ENCODE peak calls at places on chromosomes 5 and 9, in four cellular contexts. One of them, this sample, is unnamed.

GRCh38 chr9:82031538-82032280 is 43.1 kb downstream of the SPATA31D1 start:
- DNase-seq in SK-N-SH: no peak
- DNase-seq in GM12891: no peak
- DNase-seq in upper lobe of left lung: no peak
- DNase-seq in this sample: no peak

GRCh38 chr9:130927995-130928900 is 10.8 kb downstream of the FIBCD1 start:
- DNase-seq in GM12891: peak
- DNase-seq in upper lobe of left lung: peak
- DNase-seq in SK-N-SH: peak
- DNase-seq in this sample: no peak

GRCh38 chr5:180848878-180849277 is 12.2 kb downstream of the ZFP62 start:
- DNase-seq in SK-N-SH: no peak
- DNase-seq in upper lobe of left lung: no peak
- DNase-seq in GM12891: no peak
- DNase-seq in this sample: no peak

GRCh38 chr5:150155258-150156032 is at the start of gene PDGFRB:
- DNase-seq in SK-N-SH: peak
- DNase-seq in GM12891: peak
- DNase-seq in upper lobe of left lung: peak
- DNase-seq in this sample: peak

GRCh38 chr9:131837316-131837715 is 97.4 kb upstream of the RAPGEF1 start:
- DNase-seq in upper lobe of left lung: no peak
- DNase-seq in SK-N-SH: peak
- DNase-seq in GM12891: no peak
- DNase-seq in this sample: no peak

GRCh38 chr9:93118863-93119702 is 15.0 kb downstream of the NINJ1 start:
- DNase-seq in upper lobe of left lung: no peak
- DNase-seq in SK-N-SH: no peak
- DNase-seq in GM12891: no peak
- DNase-seq in this sample: no peak

GRCh38 chr9:134403292-134403681 is 77.0 kb downstream of the RXRA start:
- DNase-seq in SK-N-SH: no peak
- DNase-seq in upper lobe of left lung: no peak
- DNase-seq in GM12891: no peak
- DNase-seq in this sample: no peak

GRCh38 chr5:74865293-74865798 is 841 bp downstream of the FAM169A start:
- DNase-seq in upper lobe of left lung: no peak
- DNase-seq in SK-N-SH: peak
- DNase-seq in GM12891: no peak
- DNase-seq in this sample: no peak

GRCh38 chr9:93129286-93129685 is 4.8 kb downstream of the NINJ1 start:
- DNase-seq in SK-N-SH: no peak
- DNase-seq in upper lobe of left lung: no peak
- DNase-seq in GM12891: no peak
- DNase-seq in this sample: no peak

GRCh38 chr9:76092572-76092971 is 202.1 kb downstream of the PCSK5 start:
- DNase-seq in upper lobe of left lung: no peak
- DNase-seq in SK-N-SH: no peak
- DNase-seq in GM12891: no peak
- DNase-seq in this sample: no peak
- TF ChIP-seq POLR2AphosphoS5 in upper lobe of left lung: no peak
- TF ChIP-seq POLR2AphosphoS5 in SK-N-SH: no peak
- TF ChIP-seq POLR2AphosphoS5 in GM12891: no peak
- TF ChIP-seq POLR2AphosphoS5 in this sample: no peak

DNA sequence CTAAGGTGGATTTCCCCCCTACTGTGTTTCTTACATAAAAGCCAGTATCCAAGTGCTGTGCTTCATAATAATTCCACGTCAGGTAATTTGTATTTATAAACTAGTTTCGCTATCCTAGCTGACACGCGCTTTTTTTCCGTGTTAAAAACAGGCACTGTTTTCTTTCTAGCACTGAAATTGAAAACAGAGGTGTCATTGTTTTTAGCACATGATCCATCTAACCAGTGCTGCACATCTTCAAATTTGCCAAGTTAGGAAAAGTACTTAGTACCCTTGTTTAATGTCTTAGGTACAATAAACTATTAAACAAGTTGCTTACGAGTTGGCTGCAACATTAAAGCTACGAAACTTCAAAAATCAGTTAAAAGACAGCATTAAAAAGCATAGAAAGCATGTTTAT is 49.9 kb downstream of the JMY start:
- DNase-seq in SK-N-SH: no peak
- DNase-seq in upper lobe of left lung: no peak
- DNase-seq in GM12891: no peak
- DNase-seq in this sample: no peak
- TF ChIP-seq POLR2AphosphoS5 in SK-N-SH: no peak
- TF ChIP-seq POLR2AphosphoS5 in upper lobe of left lung: no peak
- TF ChIP-seq POLR2AphosphoS5 in GM12891: no peak
- TF ChIP-seq POLR2AphosphoS5 in this sample: no peak

GRCh38 chr5:147448766-147449165 is 61.1 kb downstream of the DPYSL3 start:
- DNase-seq in GM12891: no peak
- DNase-seq in SK-N-SH: no peak
- DNase-seq in upper lobe of left lung: no peak
- DNase-seq in this sample: no peak

GRCh38 chr5:147450596-147450995 is 59.3 kb downstream of the DPYSL3 start:
- DNase-seq in GM12891: no peak
- DNase-seq in upper lobe of left lung: no peak
- DNase-seq in SK-N-SH: no peak
- DNase-seq in this sample: no peak

GRCh38 chr5:147445951-147446350 is 63.9 kb downstream of the DPYSL3 start:
- DNase-seq in SK-N-SH: no peak
- DNase-seq in GM12891: no peak
- DNase-seq in upper lobe of left lung: no peak
- DNase-seq in this sample: no peak

GRCh38 chr5:147445093-147445492 is 64.8 kb downstream of the DPYSL3 start:
- DNase-seq in GM12891: no peak
- DNase-seq in SK-N-SH: no peak
- DNase-seq in upper lobe of left lung: no peak
- DNase-seq in this sample: peak

GRCh38 chr5:147446528-147446927 is 63.3 kb downstream of the DPYSL3 start:
- DNase-seq in SK-N-SH: no peak
- DNase-seq in upper lobe of left lung: no peak
- DNase-seq in GM12891: no peak
- DNase-seq in this sample: no peak
- TF ChIP-seq POLR2AphosphoS5 in SK-N-SH: no peak
- TF ChIP-seq POLR2AphosphoS5 in upper lobe of left lung: no peak
- TF ChIP-seq POLR2AphosphoS5 in GM12891: no peak
- TF ChIP-seq POLR2AphosphoS5 in this sample: peak

GRCh38 chr9:122816163-122816867 is 12.1 kb downstream of the PDCL start:
- DNase-seq in GM12891: no peak
- DNase-seq in upper lobe of left lung: no peak
- DNase-seq in SK-N-SH: no peak
- DNase-seq in this sample: peak
- TF ChIP-seq POLR2AphosphoS5 in GM12891: no peak
- TF ChIP-seq POLR2AphosphoS5 in upper lobe of left lung: peak
- TF ChIP-seq POLR2AphosphoS5 in SK-N-SH: no peak
- TF ChIP-seq POLR2AphosphoS5 in this sample: no peak

GRCh38 chr5:56490971-56491468 is 257.9 kb upstream of the ANKRD55 start:
- DNase-seq in SK-N-SH: no peak
- DNase-seq in GM12891: no peak
- DNase-seq in upper lobe of left lung: no peak
- DNase-seq in this sample: peak
- TF ChIP-seq POLR2AphosphoS5 in SK-N-SH: no peak
- TF ChIP-seq POLR2AphosphoS5 in GM12891: no peak
- TF ChIP-seq POLR2AphosphoS5 in upper lobe of left lung: no peak
- TF ChIP-seq POLR2AphosphoS5 in this sample: no peak

DNA sequence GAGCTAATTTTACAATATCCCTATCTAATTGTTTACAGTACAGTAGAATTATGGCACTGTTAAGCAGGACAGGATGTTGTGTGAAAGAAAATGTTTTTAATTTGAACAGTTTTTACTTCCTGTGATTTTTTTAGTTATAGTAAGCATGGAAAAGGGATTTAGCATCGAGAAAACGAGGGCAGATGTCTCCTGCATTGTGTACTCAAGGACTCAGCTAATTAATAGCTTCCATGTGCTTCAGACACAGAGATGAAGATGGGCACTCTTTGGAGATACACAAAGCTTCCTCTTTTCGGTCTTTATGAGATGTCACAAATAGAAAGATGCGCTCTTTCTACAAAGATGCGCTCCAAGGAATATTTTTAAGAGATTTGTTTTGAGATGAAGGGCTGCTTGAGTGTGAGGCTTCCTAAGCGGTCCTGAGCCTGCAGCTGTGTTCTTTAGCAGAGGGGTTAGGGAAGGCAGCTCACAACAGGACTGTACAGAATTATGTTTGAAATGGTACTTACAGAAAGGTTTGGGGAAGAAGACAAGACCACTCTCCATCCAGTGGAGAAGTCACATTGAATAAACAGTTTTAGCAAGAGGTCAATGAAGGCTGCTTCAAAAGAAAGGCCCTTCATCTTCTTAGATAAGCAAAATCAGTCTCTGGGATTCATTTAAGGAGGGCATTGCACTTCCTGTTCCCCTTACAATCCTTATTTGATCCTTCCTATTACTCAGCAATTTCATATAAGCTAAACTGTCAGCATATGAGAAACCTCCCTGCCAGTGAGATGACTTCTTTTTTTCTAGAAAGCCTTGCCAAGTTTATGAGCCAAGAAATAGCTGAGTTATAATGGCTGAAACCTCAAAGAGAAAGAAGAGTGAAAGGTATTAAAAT is 311.5 kb downstream of the EFNA5 start:
- DNase-seq in SK-N-SH: no peak
- DNase-seq in GM12891: no peak
- DNase-seq in upper lobe of left lung: no peak
- DNase-seq in this sample: no peak
- TF ChIP-seq POLR2AphosphoS5 in SK-N-SH: no peak
- TF ChIP-seq POLR2AphosphoS5 in GM12891: no peak
- TF ChIP-seq POLR2AphosphoS5 in upper lobe of left lung: no peak
- TF ChIP-seq POLR2AphosphoS5 in this sample: no peak

GRCh38 chr5:10860196-10860543 is 99.1 kb upstream of the DAP start:
- DNase-seq in SK-N-SH: no peak
- DNase-seq in upper lobe of left lung: no peak
- DNase-seq in GM12891: no peak
- DNase-seq in this sample: no peak
- TF ChIP-seq POLR2AphosphoS5 in SK-N-SH: no peak
- TF ChIP-seq POLR2AphosphoS5 in upper lobe of left lung: no peak
- TF ChIP-seq POLR2AphosphoS5 in GM12891: no peak
- TF ChIP-seq POLR2AphosphoS5 in this sample: no peak

DNA sequence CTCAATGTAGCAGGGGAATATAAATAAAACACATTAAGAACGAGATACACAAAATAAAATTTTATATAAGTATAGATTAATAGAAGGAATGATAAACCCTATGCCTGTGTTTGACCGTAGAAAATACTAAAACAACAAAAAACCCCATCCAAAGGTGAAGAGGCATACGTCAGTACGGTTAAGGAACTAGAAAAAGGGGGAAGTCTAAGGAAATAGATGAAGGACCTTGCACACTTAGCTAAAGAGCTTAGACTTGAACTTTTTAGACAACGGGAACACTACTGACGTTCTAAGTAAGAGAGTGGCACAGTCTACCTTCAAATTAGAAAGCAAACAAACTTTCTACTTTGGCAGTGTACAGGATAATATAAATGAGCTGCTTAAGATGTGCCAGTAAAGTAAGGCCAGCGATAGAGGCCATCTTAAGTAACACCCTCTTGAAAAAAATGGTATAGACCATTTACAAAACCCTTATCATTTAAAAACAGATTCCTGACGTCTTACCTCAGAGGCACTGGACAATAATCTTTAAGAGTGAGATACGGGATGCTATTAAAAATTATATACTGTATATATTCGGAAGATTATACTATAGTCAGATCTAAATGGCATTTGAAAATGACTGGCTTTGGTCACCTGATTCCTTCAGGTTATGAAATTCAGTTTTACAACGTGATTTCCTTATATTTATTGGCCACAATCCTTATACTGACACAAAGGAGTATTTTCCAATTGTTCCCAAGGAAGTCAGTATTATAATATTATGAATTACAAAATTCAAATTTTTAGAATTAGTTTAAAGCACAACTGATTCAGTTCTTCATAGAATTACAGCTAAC is 8.5 kb downstream of the PANK3 start:
- DNase-seq in upper lobe of left lung: no peak
- DNase-seq in GM12891: no peak
- DNase-seq in SK-N-SH: no peak
- DNase-seq in this sample: no peak
- TF ChIP-seq POLR2AphosphoS5 in upper lobe of left lung: no peak
- TF ChIP-seq POLR2AphosphoS5 in GM12891: no peak
- TF ChIP-seq POLR2AphosphoS5 in SK-N-SH: no peak
- TF ChIP-seq POLR2AphosphoS5 in this sample: no peak